ENCODE peak calls at places on chromosomes 6 and 20, in ten cellular contexts. M is breast epithelium, Z is IMR-90, X is heart left ventricle, B is heart right ventricle, L is mammary epithelial cell, G is A673, I is ascending aorta, U is fibroblast of lung, A is BJ. Q is an unnamed sample.
A peak's percentile ranks its signal among the peaks of the same experiment; 100 is the strongest.

GRCh38 chr6:155708100-155708499 is 252.5 kb upstream of the NOX3 start:
- DNase-seq in A (no peak), X (no peak), M (no peak), Z (no peak), U (no peak), L (no peak), G (no peak), I (no peak), B (no peak), Q (no peak)

GRCh38 chr20:25052255-25053206 is 5.4 kb downstream of the ACSS1 start:
- DNase-seq in B (no peak), A (no peak), Z (no peak), X (peak; percentile 35), G (no peak), L (no peak), M (peak; percentile 35), U (peak; percentile 28), I (no peak), Q (no peak)

GRCh38 chr6:49506569-49507111 is 6.9 kb downstream of the GLYATL3 start:
- DNase-seq in L (no peak), U (no peak), Z (no peak), G (no peak), X (no peak), I (no peak), M (no peak), B (no peak), A (no peak), Q (no peak)

GRCh38 chr6:7053125-7053784 is 54.5 kb upstream of the RREB1 start:
- DNase-seq in B (no peak), M (no peak), Z (no peak), I (no peak), X (no peak), L (no peak), G (no peak), A (no peak), U (no peak), Q (no peak)

GRCh38 chr6:160668589-160668988 is 4.5 kb upstream of the LPA start:
- DNase-seq in G (no peak), M (no peak), A (no peak), X (no peak), U (no peak), L (no peak), Z (no peak), I (no peak), B (no peak), Q (no peak)

GRCh38 chr6:41937881-41938574 is 3.6 kb downstream of the CCND3 start:
- DNase-seq in X (peak; percentile 67), G (no peak), U (peak; percentile 49), Z (no peak), L (no peak), B (peak; percentile 40), I (no peak), M (no peak), A (no peak), Q (peak; percentile 37)

GRCh38 chr6:34600101-34600500 is 44.0 kb upstream of the SPDEF start:
- DNase-seq in L (no peak), I (no peak), X (no peak), A (no peak), U (no peak), M (no peak), Z (no peak), B (no peak), G (no peak), Q (no peak)

GRCh38 chr6:164108869-164109769 is 694.6 kb downstream of the QKI start:
- DNase-seq in M (peak; percentile 78), G (no peak), Z (no peak), X (peak; percentile 96), A (no peak), U (peak; percentile 19), L (no peak), I (no peak), B (peak; percentile 91), Q (no peak)

GRCh38 chr20:5328228-5328627 is 11.5 kb upstream of the PROKR2 start:
- DNase-seq in X (no peak), U (no peak), A (no peak), G (no peak), B (no peak), M (no peak), L (no peak), I (no peak), Z (no peak), Q (no peak)

GRCh38 chr6:169324661-169325459 is 71.2 kb upstream of the THBS2 start:
- DNase-seq in I (no peak), X (no peak), L (no peak), M (no peak), A (no peak), U (no peak), Z (no peak), G (no peak), B (no peak), Q (no peak)

GRCh38 chr6:169324086-169324485 is 70.4 kb upstream of the THBS2 start:
- DNase-seq in L (no peak), X (no peak), M (no peak), U (no peak), G (no peak), I (no peak), A (no peak), B (no peak), Z (no peak), Q (no peak)

GRCh38 chr6:169323221-169323620 is 69.6 kb upstream of the THBS2 start:
- DNase-seq in M (no peak), B (no peak), U (no peak), Z (no peak), G (no peak), A (no peak), X (no peak), I (no peak), L (no peak), Q (no peak)

GRCh38 chr6:169328112-169328801 is 74.6 kb upstream of the THBS2 start:
- DNase-seq in L (peak; percentile 58), M (no peak), Z (peak; percentile 85), A (no peak), X (no peak), I (no peak), B (no peak), U (peak; percentile 85), G (no peak), Q (no peak)

GRCh38 chr6:169326067-169326799 is 72.6 kb upstream of the THBS2 start:
- DNase-seq in M (no peak), A (no peak), X (no peak), I (no peak), Z (peak; percentile 52), U (peak; percentile 59), L (peak; percentile 52), B (no peak), G (peak; percentile 43), Q (no peak)
- TF ChIP-seq CTCF in M (no peak), A (peak; percentile 47), X (no peak), I (no peak), Z (peak; percentile 51), U (peak; percentile 18), L (peak; percentile 19), B (peak; percentile 21), G (peak; percentile 44), Q (no peak)

GRCh38 chr6:167995302-167995701 is 2.2 kb upstream of the KIF25 start:
- DNase-seq in X (no peak), A (no peak), G (no peak), Z (no peak), M (no peak), B (no peak), I (no peak), L (no peak), U (no peak), Q (no peak)
- H3K27me3 ChIP-seq in X (peaks cover 11% of the 10 kb centered on the region), A (peaks cover 1% of the 10 kb centered on the region), G (no peaks in the 10 kb centered on the region), Z (peaks cover 18% of the 10 kb centered on the region), M (no peaks in the 10 kb centered on the region), B (no peaks in the 10 kb centered on the region), I (no peaks in the 10 kb centered on the region), L (no peaks in the 10 kb centered on the region), U (no peaks in the 10 kb centered on the region), Q (peaks cover 6% of the 10 kb centered on the region)

GRCh38 chr6:17091122-17091521 is 10.7 kb upstream of the STMND1 start:
- DNase-seq in X (no peak), M (no peak), L (no peak), U (peak; percentile 19), Z (peak; percentile 32), I (no peak), G (no peak), A (no peak), B (no peak), Q (no peak)

GRCh38 chr6:17098007-17098406 is 3.8 kb upstream of the STMND1 start:
- DNase-seq in Z (no peak), U (no peak), M (no peak), G (no peak), L (no peak), X (no peak), I (no peak), B (no peak), A (no peak), Q (no peak)

GRCh38 chr6:17096076-17096475 is 5.8 kb upstream of the STMND1 start:
- DNase-seq in A (no peak), G (no peak), X (no peak), L (no peak), I (no peak), Z (no peak), U (no peak), B (no peak), M (no peak), Q (no peak)

GRCh38 chr6:17096657-17097056 is 5.2 kb upstream of the STMND1 start:
- DNase-seq in L (no peak), G (no peak), B (no peak), X (no peak), Z (no peak), U (no peak), M (no peak), I (no peak), A (no peak), Q (no peak)

GRCh38 chr6:17093692-17094091 is 8.2 kb upstream of the STMND1 start:
- DNase-seq in L (no peak), M (no peak), Z (no peak), U (no peak), X (no peak), I (no peak), G (no peak), B (no peak), A (no peak), Q (no peak)
- TF ChIP-seq CTCF in L (peak; percentile 18), M (no peak), Z (peak; percentile 46), U (peak; percentile 26), X (no peak), I (no peak), G (peak; percentile 44), B (no peak), A (peak; percentile 34), Q (no peak)

GRCh38 chr6:28208180-28208659 is 16.9 kb upstream of the ZSCAN9 start:
- DNase-seq in X (no peak), Z (no peak), M (no peak), I (no peak), B (no peak), L (no peak), G (peak; percentile 54), A (no peak), U (peak; percentile 6), Q (no peak)

GRCh38 chr6:28209753-28210535 is 15.1 kb upstream of the ZSCAN9 start:
- DNase-seq in X (no peak), Z (no peak), B (no peak), I (no peak), A (no peak), M (no peak), L (no peak), G (no peak), U (no peak), Q (no peak)

GRCh38 chr6:28205879-28206278 is 19.2 kb upstream of the ZSCAN9 start:
- DNase-seq in X (no peak), B (no peak), Z (no peak), A (no peak), L (no peak), M (no peak), I (no peak), U (no peak), G (no peak), Q (no peak)

GRCh38 chr6:28207244-28208179 is 17.6 kb upstream of the ZSCAN9 start:
- DNase-seq in L (peak; percentile 15), B (no peak), A (no peak), Z (peak; percentile 34), U (peak; percentile 38), G (peak; percentile 66), M (no peak), X (no peak), I (no peak), Q (no peak)

GRCh38 chr6:28206527-28207243 is 18.4 kb upstream of the ZSCAN9 start:
- DNase-seq in Z (peak; percentile 5), U (peak; percentile 7), A (no peak), L (no peak), X (no peak), G (no peak), M (no peak), I (no peak), B (no peak), Q (no peak)
- H3K27me3 ChIP-seq in Z (peaks cover 34% of the 10 kb centered on the region), U (peaks cover 18% of the 10 kb centered on the region), A (peaks cover 17% of the 10 kb centered on the region), L (no peaks in the 10 kb centered on the region), X (peaks cover 90% of the 10 kb centered on the region), G (no peaks in the 10 kb centered on the region), M (peaks cover 68% of the 10 kb centered on the region), I (peaks cover 19% of the 10 kb centered on the region), B (peaks cover 15% of the 10 kb centered on the region), Q (peaks cover 84% of the 10 kb centered on the region)

Q was measured in CD4-positive, alpha-beta T cell.